ENCODE peak calls at places on chromosomes 1 and 21, in six cellular contexts. One of them, this sample, is unnamed.

GRCh38 chr21:35583566-35584216 is 476.6 kb downstream of the SETD4 start:
- DNase-seq in thoracic aorta: no peak
- DNase-seq in BJ: no peak
- DNase-seq in esophagus muscularis mucosa: no peak
- DNase-seq in stomach: no peak
- DNase-seq in hepatocyte: no peak
- DNase-seq in this sample: no peak

GRCh38 chr21:42002421-42002958 is 7.7 kb downstream of the ZBTB21 start:
- DNase-seq in thoracic aorta: no peak
- DNase-seq in hepatocyte: peak; percentile 37
- DNase-seq in BJ: peak; percentile 87
- DNase-seq in esophagus muscularis mucosa: peak; percentile 55
- DNase-seq in stomach: no peak
- DNase-seq in this sample: peak; percentile 13

GRCh38 chr21:38494254-38494648 is 4.0 kb downstream of the ERG start:
- DNase-seq in hepatocyte: no peak
- DNase-seq in thoracic aorta: no peak
- DNase-seq in stomach: no peak
- DNase-seq in BJ: no peak
- DNase-seq in esophagus muscularis mucosa: peak; percentile 24
- DNase-seq in this sample: no peak

GRCh38 chr1:171251042-171251740 is 2.9 kb downstream of the FMO1 start:
- DNase-seq in hepatocyte: peak; percentile 59
- DNase-seq in thoracic aorta: no peak
- DNase-seq in esophagus muscularis mucosa: no peak
- DNase-seq in BJ: no peak
- DNase-seq in stomach: peak; percentile 51
- DNase-seq in this sample: no peak

GRCh38 chr1:52842643-52843310 is at the start of gene ZYG11A:
- DNase-seq in thoracic aorta: no peak
- DNase-seq in stomach: peak; percentile 59
- DNase-seq in BJ: peak; percentile 11
- DNase-seq in esophagus muscularis mucosa: no peak
- DNase-seq in hepatocyte: peak; percentile 93
- DNase-seq in this sample: no peak

GRCh38 chr1:84206416-84206815 is 62.3 kb downstream of the PRKACB start:
- DNase-seq in esophagus muscularis mucosa: no peak
- DNase-seq in BJ: no peak
- DNase-seq in thoracic aorta: no peak
- DNase-seq in stomach: no peak
- DNase-seq in hepatocyte: no peak
- DNase-seq in this sample: no peak

GRCh38 chr1:94039871-94040569 is 80.9 kb downstream of the ABCA4 start:
- DNase-seq in stomach: no peak
- DNase-seq in BJ: no peak
- DNase-seq in hepatocyte: no peak
- DNase-seq in thoracic aorta: no peak
- DNase-seq in esophagus muscularis mucosa: no peak
- DNase-seq in this sample: no peak

GRCh38 chr21:46621457-46622182 is 13.9 kb upstream of the PRMT2 start:
- DNase-seq in stomach: no peak
- DNase-seq in thoracic aorta: no peak
- DNase-seq in hepatocyte: no peak
- DNase-seq in BJ: no peak
- DNase-seq in esophagus muscularis mucosa: no peak
- DNase-seq in this sample: no peak

GRCh38 chr1:18041107-18041506 is 66.5 kb upstream of the IGSF21 start:
- DNase-seq in stomach: no peak
- DNase-seq in hepatocyte: no peak
- DNase-seq in thoracic aorta: no peak
- DNase-seq in BJ: no peak
- DNase-seq in esophagus muscularis mucosa: no peak
- DNase-seq in this sample: no peak

GRCh38 chr1:86914635-86914997 is at the start of gene HS2ST1:
- DNase-seq in stomach: no peak
- DNase-seq in BJ: no peak
- DNase-seq in esophagus muscularis mucosa: no peak
- DNase-seq in hepatocyte: no peak
- DNase-seq in thoracic aorta: peak; percentile 9
- DNase-seq in this sample: no peak

GRCh38 chr1:26083246-26083645 is 15.8 kb upstream of the TRIM63 start:
- DNase-seq in thoracic aorta: no peak
- DNase-seq in hepatocyte: peak; percentile 80
- DNase-seq in stomach: no peak
- DNase-seq in BJ: no peak
- DNase-seq in esophagus muscularis mucosa: no peak
- DNase-seq in this sample: no peak

GRCh38 chr1:16019580-16020277 is 1.9 kb upstream of the HSPB7 start:
- DNase-seq in hepatocyte: peak; percentile 44
- DNase-seq in esophagus muscularis mucosa: no peak
- DNase-seq in BJ: no peak
- DNase-seq in thoracic aorta: peak; percentile 56
- DNase-seq in stomach: no peak
- DNase-seq in this sample: no peak

GRCh38 chr1:247451388-247452010 is 6.4 kb downstream of the OR2B11 start:
- DNase-seq in hepatocyte: no peak
- DNase-seq in thoracic aorta: no peak
- DNase-seq in stomach: no peak
- DNase-seq in esophagus muscularis mucosa: peak; percentile 60
- DNase-seq in BJ: no peak
- DNase-seq in this sample: no peak

GRCh38 chr1:247444571-247444970 is 13.3 kb downstream of the OR2B11 start:
- DNase-seq in stomach: no peak
- DNase-seq in thoracic aorta: no peak
- DNase-seq in BJ: no peak
- DNase-seq in hepatocyte: no peak
- DNase-seq in esophagus muscularis mucosa: no peak
- DNase-seq in this sample: no peak

GRCh38 chr1:247445775-247446364 is 12.0 kb downstream of the OR2B11 start:
- DNase-seq in thoracic aorta: no peak
- DNase-seq in esophagus muscularis mucosa: no peak
- DNase-seq in hepatocyte: no peak
- DNase-seq in stomach: no peak
- DNase-seq in BJ: no peak
- DNase-seq in this sample: no peak

GRCh38 chr1:247447162-247447909 is 10.6 kb downstream of the OR2B11 start:
- DNase-seq in hepatocyte: no peak
- DNase-seq in thoracic aorta: no peak
- DNase-seq in BJ: no peak
- DNase-seq in esophagus muscularis mucosa: no peak
- DNase-seq in stomach: no peak
- DNase-seq in this sample: no peak

DNA sequence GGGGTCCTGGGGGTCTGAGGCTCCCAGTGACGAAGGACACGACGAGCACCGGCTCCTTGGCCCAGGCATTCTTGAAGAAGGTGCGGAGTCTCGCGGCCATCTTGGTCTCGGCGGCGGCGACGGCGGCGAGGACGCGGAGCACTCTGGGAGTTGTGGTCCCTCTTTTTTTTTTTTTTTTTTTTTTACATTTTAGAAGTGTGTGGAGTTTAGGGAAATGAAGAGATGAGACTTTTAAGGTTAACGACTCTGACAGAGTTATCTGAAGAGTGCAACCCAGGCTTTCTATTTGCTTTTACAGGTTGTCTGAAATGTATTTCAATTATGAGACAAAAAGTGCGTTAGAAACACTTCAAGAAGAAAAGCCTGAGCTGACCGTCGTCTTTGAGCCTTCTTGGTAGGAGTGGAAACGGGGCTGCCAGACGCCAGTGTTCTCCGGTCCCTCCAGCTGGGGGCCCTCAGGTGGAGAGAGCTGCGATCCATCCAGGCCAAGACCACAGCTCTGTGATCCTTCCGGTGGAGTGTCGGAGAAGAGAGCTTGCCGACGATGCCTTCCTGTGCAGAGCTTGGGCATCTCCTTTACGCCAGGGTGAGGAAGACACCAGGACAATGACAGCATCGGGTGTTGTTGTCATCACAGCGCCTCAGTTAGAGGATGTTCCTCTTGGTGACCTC is 9.7 kb downstream of the OR2B11 start:
- DNase-seq in BJ: peak; percentile 1
- DNase-seq in stomach: peak; percentile 63
- DNase-seq in thoracic aorta: no peak
- DNase-seq in hepatocyte: peak; percentile 63
- DNase-seq in esophagus muscularis mucosa: no peak
- DNase-seq in this sample: no peak
- H3K4me3 ChIP-seq in BJ: peak overlapping the region; percentile 44
- H3K4me3 ChIP-seq in stomach: peak overlapping the region; percentile 49
- H3K4me3 ChIP-seq in thoracic aorta: peak overlapping the region; percentile 77
- H3K4me3 ChIP-seq in hepatocyte: peak overlapping the region; percentile 40
- H3K4me3 ChIP-seq in esophagus muscularis mucosa: peak overlapping the region; percentile 52
- H3K4me3 ChIP-seq in this sample: peak overlapping the region; percentile 62

GRCh38 chr1:2556277-2557145 is at the start of gene TNFRSF14:
- DNase-seq in BJ: no peak
- DNase-seq in esophagus muscularis mucosa: no peak
- DNase-seq in thoracic aorta: no peak
- DNase-seq in stomach: peak; percentile 74
- DNase-seq in hepatocyte: peak; percentile 66
- DNase-seq in this sample: no peak

GRCh38 chr1:2557146-2558029 is 1.2 kb downstream of the TNFRSF14 start:
- DNase-seq in hepatocyte: no peak
- DNase-seq in stomach: peak; percentile 75
- DNase-seq in BJ: no peak
- DNase-seq in esophagus muscularis mucosa: no peak
- DNase-seq in thoracic aorta: no peak
- DNase-seq in this sample: no peak

GRCh38 chr1:2555634-2556276 is 416 bp upstream of the TNFRSF14 start:
- DNase-seq in esophagus muscularis mucosa: peak; percentile 98
- DNase-seq in stomach: peak; percentile 82
- DNase-seq in thoracic aorta: no peak
- DNase-seq in BJ: no peak
- DNase-seq in hepatocyte: no peak
- DNase-seq in this sample: no peak

GRCh38 chr1:2553871-2554620 is 2.1 kb upstream of the TNFRSF14 start:
- DNase-seq in esophagus muscularis mucosa: no peak
- DNase-seq in BJ: no peak
- DNase-seq in hepatocyte: no peak
- DNase-seq in thoracic aorta: no peak
- DNase-seq in stomach: no peak
- DNase-seq in this sample: no peak

DNA sequence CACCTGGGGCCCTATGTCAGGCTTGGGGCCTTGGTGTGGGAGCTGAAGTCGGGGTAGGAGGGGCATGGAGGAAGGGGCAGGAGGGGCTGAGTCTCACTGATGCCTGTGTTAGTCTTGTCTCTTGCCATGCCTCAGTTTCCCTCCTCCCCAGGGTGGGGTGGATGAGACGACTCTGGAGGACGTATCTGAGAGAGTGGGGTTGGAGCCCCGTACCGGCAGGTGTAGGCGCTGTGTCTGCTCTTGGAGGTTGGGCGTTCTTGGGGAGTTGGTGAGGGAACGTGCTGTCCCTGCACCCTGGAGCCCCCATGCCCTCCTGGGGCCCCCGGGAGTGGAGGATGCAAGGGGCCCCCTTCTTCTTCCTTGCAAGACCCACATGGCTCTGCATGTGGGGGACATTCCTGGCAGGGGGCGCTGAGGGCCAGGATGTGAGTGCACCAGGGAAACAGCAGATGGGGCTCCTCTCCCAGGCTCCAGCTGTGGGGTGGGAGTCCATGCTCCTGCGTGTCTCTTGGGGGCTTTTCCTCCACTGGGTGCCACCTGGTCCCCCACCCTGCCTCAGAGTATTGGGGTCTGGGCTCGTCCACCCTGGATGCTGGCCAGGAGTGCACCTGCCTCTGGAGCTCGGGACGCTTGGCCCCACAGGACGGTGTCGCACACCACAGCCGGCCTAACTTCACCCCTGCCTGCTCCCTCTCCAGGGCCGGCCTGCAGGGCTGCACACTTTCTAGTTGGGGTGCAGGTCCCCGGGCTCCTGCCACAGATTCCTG is 1.4 kb upstream of the TNFRSF14 start:
- DNase-seq in hepatocyte: peak; percentile 44
- DNase-seq in BJ: no peak
- DNase-seq in thoracic aorta: no peak
- DNase-seq in stomach: no peak
- DNase-seq in esophagus muscularis mucosa: no peak
- DNase-seq in this sample: no peak
- TF ChIP-seq CTCF in hepatocyte: peak; percentile 53
- TF ChIP-seq CTCF in BJ: peak; percentile 28
- TF ChIP-seq CTCF in thoracic aorta: no peak
- TF ChIP-seq CTCF in stomach: no peak
- TF ChIP-seq CTCF in esophagus muscularis mucosa: peak; percentile 31
- TF ChIP-seq CTCF in this sample: peak; percentile 64

DNA sequence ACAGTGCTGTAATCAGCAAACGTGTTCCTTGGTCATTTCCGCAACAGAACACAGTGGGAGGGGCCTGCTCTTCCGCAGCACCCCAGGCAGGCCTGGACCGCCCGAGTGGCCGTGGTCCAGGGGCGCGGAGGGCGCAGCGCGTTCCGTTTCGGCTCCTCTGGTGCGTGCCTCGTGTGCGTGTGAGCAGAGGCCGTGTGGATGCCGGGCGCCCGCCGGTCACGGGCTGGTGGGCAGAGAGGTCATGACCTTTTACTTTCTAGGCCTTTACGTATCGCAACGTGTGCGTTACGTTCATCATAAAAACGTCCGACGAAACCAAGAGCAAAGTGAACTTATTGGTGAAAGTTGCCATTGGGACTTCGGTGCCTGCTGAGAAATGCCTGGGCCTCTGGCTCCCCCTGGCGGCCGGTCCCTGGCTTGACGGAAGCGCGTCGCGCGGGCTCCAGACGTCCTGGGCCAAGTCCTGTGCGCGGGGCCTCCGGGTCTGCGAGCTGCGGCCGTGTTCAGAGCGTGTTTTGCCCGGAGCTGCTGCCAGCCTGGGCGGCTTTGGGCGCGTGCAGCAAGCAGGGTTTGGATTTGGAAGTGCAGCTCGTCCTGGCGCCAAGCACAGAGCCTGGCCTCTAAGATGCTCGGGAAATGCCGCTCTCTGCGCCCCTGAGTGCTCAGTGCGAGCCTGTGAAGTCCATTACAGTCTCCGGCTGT is 34.4 kb downstream of the COL18A1 start:
- DNase-seq in BJ: peak; percentile 40
- DNase-seq in hepatocyte: peak; percentile 88
- DNase-seq in stomach: peak; percentile 86
- DNase-seq in thoracic aorta: peak; percentile 43
- DNase-seq in esophagus muscularis mucosa: peak; percentile 95
- DNase-seq in this sample: peak; percentile 80
- H3K4me3 ChIP-seq in BJ: peak overlapping the region; percentile 12
- H3K4me3 ChIP-seq in hepatocyte: no peak overlapping the region
- H3K4me3 ChIP-seq in stomach: peak overlapping the region; percentile 41
- H3K4me3 ChIP-seq in thoracic aorta: peak overlapping the region; percentile 74
- H3K4me3 ChIP-seq in esophagus muscularis mucosa: peak overlapping the region; percentile 42
- H3K4me3 ChIP-seq in this sample: peak overlapping the region; percentile 27

DNA sequence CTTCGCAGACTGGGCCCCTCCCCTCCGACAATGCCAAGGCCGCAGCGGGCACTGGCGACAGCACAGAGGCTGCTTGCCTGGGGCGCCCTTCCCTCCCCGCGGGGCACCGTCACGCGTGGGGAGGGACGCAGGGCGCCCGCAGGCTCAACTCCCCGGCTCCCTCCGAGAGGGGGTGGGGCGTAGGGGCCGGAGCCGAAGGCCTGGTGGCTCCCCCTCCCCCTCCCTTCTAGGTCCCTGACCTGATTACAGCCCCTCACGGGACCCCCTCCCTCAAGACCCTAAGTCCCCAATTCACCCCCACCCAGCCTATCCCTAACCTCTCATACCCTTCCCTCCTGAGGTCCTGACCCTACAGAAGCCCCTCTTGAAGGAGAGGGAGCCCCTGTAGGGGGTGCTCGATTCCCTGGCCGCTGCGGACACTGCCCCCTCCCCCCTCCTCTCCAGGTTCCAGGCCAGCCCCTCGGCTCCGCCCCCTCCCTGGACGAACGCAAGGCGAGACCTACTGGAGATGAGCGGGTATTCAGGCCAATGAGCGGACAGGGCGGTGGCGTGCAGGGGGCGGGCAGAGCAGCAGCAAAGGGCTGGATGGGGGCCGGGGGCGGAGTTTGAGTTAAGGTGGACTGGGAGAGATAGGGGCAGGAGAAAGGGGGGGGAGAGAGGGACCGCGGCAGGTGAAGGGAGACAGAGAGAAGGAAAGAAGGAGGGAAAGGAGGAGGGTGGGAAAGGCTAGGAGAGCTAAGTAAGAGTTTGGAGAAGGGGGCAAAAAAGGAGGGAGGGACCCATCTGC is 721 bp upstream of the ZBTB7B start:
- DNase-seq in BJ: peak; percentile 91
- DNase-seq in stomach: peak; percentile 100
- DNase-seq in thoracic aorta: peak; percentile 99
- DNase-seq in hepatocyte: peak; percentile 99
- DNase-seq in esophagus muscularis mucosa: peak; percentile 100
- DNase-seq in this sample: peak; percentile 80
- TF ChIP-seq CTCF in BJ: peak; percentile 80
- TF ChIP-seq CTCF in stomach: no peak
- TF ChIP-seq CTCF in thoracic aorta: peak; percentile 30
- TF ChIP-seq CTCF in hepatocyte: peak; percentile 57
- TF ChIP-seq CTCF in esophagus muscularis mucosa: peak; percentile 42
- TF ChIP-seq CTCF in this sample: peak; percentile 61